ENCODE peak calls at places on chromosome X, in eight cellular contexts. I, H, K, A, P, C, R and E are unnamed samples.

GRCh38 chrX:17007134-17007768 is 60.8 kb downstream of the REPS2 start:
- ATAC-seq in I (no peak), H (no peak), K (peak), A (peak), P (no peak), C (no peak), R (no peak), E (no peak)

GRCh38 chrX:71098302-71098701 is 2.7 kb downstream of the FOXO4 start:
- ATAC-seq in I (no peak), H (peak), K (peak), A (peak), P (peak), C (no peak), R (peak), E (no peak)

GRCh38 chrX:141320801-141321200 is 78.5 kb upstream of the SPANXC start:
- ATAC-seq in I (no peak), H (no peak), K (no peak), A (no peak), P (no peak), C (no peak), R (no peak), E (no peak)

GRCh38 chrX:136260801-136261200 is 9.6 kb upstream of the MAP7D3 start:
- ATAC-seq in I (no peak), H (no peak), K (peak), A (no peak), P (no peak), C (peak), R (no peak), E (no peak)

GRCh38 chrX:109855501-109855900 is 122.4 kb upstream of the ACSL4 start:
- ATAC-seq in I (no peak), H (no peak), K (no peak), A (no peak), P (no peak), C (no peak), R (no peak), E (no peak)

GRCh38 chrX:22320236-22320635 is 47.5 kb downstream of the CBLL2 start:
- ATAC-seq in I (no peak), H (no peak), K (no peak), A (no peak), P (no peak), C (no peak), R (no peak), E (no peak)

GRCh38 chrX:50874878-50875277 is 35.7 kb upstream of the BMP15 start:
- ATAC-seq in I (no peak), H (no peak), K (no peak), A (no peak), P (no peak), C (no peak), R (no peak), E (no peak)

GRCh38 chrX:130975947-130976346 is 72.9 kb upstream of the ENOX2 start:
- ATAC-seq in I (peak), H (peak), K (peak), A (peak), P (peak), C (peak), R (peak), E (peak)

GRCh38 chrX:150736478-150736877 is 43.3 kb downstream of the MTMR1 start:
- ATAC-seq in I (no peak), H (no peak), K (no peak), A (no peak), P (no peak), C (no peak), R (no peak), E (no peak)